ENCODE peak calls at places on chromosomes 7 and 10, in four cellular contexts. H is kidney epithelial cell, N is GM12878, G is heart right ventricle. T is an unnamed sample.

GRCh38 chr10:4332764-4333473 is 493.1 kb upstream of the AKR1E2 start:
- DNase-seq in G (no peak), N (no peak), H (no peak), T (no peak)

GRCh38 chr7:16914771-16915170 is 33.0 kb upstream of the AGR3 start:
- DNase-seq in H (no peak), G (no peak), N (no peak), T (peak)

GRCh38 chr10:71604324-71605018 is 115.1 kb downstream of the C10orf105 start:
- DNase-seq in H (no peak), N (no peak), G (no peak), T (peak)

GRCh38 chr7:80889525-80889924 is 29.3 kb downstream of the SEMA3C start:
- DNase-seq in G (no peak), N (no peak), H (no peak), T (no peak)

GRCh38 chr7:12729112-12729511 is 41.7 kb downstream of the ARL4A start:
- DNase-seq in G (peak), N (no peak), H (no peak), T (peak)

GRCh38 chr7:122148878-122149277 is 4.8 kb upstream of the AASS start:
- DNase-seq in G (no peak), H (no peak), N (no peak), T (no peak)

GRCh38 chr10:103960103-103960502 is 6.8 kb upstream of the SLK start:
- DNase-seq in N (no peak), H (no peak), G (no peak), T (no peak)

GRCh38 chr7:5586279-5586962 is 162.8 kb upstream of the TNRC18 start:
- DNase-seq in G (no peak), H (no peak), N (no peak), T (no peak)

GRCh38 chr10:108052981-108053380 is 888.5 kb upstream of the SORCS1 start:
- DNase-seq in G (no peak), N (no peak), H (no peak), T (no peak)

GRCh38 chr7:16514729-16515128 is 11.9 kb upstream of the LRRC72 start:
- DNase-seq in N (no peak), G (no peak), H (no peak), T (no peak)

GRCh38 chr10:49037187-49037586 is 78.1 kb downstream of the VSTM4 start:
- DNase-seq in G (no peak), H (peak), N (no peak), T (peak)

GRCh38 chr7:110309941-110310340 is 781.0 kb upstream of the LRRN3 start:
- DNase-seq in H (no peak), G (no peak), N (no peak), T (peak)

GRCh38 chr7:103075337-103075918 is 488 bp downstream of the ARMC10 start:
- DNase-seq in H (peak), N (no peak), G (peak), T (peak)

GRCh38 chr10:103584216-103585010 is 90.9 kb downstream of the NEURL1 start:
- DNase-seq in N (no peak), H (no peak), G (peak), T (no peak)

GRCh38 chr7:47690902-47691558 is 109.1 kb upstream of the TNS3 start:
- DNase-seq in N (no peak), H (no peak), G (no peak), T (peak)

GRCh38 chr10:118818621-118819221 is 64.0 kb upstream of the CACUL1 start:
- DNase-seq in G (peak), N (no peak), H (no peak), T (no peak)

GRCh38 chr7:31055501-31055900 is 3.4 kb downstream of the ADCYAP1R1 start:
- DNase-seq in H (no peak), N (no peak), G (no peak), T (no peak)

GRCh38 chr7:31054608-31055273 is 2.6 kb downstream of the ADCYAP1R1 start:
- DNase-seq in H (no peak), G (no peak), N (no peak), T (no peak)

GRCh38 chr7:31052504-31052840 is 364 bp downstream of the ADCYAP1R1 start:
- DNase-seq in H (no peak), N (no peak), G (no peak), T (no peak)

GRCh38 chr7:31052841-31053601 is 913 bp downstream of the ADCYAP1R1 start:
- DNase-seq in H (no peak), G (no peak), N (no peak), T (no peak)

GRCh38 chr7:31053986-31054385 is 1.9 kb downstream of the ADCYAP1R1 start:
- DNase-seq in H (no peak), G (no peak), N (no peak), T (no peak)
- H3K4me3 ChIP-seq in H (no peak), G (peak), N (no peak), T (no peak)

DNA sequence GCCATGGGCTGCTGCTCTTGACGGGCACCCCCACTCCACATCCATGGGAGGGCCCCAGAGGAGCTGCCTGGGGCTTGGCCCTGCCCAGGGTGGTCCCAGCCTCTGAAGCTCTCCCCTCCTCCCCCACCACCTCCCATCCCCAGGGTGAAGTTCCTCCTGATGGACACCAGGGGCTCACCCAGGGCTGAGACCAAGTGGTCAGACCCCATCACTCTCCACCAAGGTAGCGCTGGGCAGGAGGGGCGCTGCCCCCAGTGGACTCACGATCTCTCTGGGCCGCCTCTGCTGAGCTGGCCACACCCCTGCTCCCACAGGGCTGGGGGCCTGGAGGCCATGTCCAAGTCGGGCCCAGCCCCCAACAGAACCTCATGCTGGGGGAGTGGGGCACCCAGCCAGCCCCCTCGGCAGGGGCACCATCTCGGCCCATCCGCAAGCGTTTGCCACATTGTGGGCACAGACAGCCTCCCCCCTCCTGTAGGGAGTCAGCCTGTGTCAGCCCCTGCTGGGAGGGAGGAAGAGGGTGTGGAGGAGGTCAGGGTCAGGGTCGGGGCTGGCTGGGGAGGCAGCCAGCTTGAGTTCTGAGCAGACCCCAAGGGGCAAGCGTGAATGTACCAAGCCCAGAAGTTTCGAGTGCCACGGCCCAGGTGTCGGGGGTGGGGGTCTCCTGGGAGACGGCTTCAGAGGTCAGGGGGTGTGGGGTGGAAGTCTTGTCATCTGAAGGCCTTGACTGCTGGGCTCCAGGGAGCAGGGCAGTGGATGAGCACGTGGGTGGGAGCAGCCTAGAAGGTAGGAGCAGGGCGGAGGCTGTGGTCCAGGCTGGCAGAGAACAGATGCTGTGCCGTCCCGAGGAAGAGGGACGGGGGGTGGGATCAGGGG is 2.8 kb downstream of the UPK3B start:
- DNase-seq in G (no peak), H (no peak), N (no peak), T (peak)
- TF ChIP-seq CTCF in G (no peak), H (peak), N (no peak), T (peak)

GRCh38 chr7:139829654-139830130 is 628 bp downstream of the TBXAS1 start:
- DNase-seq in H (no peak), N (no peak), G (no peak), T (peak)
- H3K4me3 ChIP-seq in H (no peak), N (peak), G (peak), T (no peak)

GRCh38 chr10:1410469-1411395 is 326.6 kb downstream of the ADARB2 start:
- DNase-seq in G (no peak), H (no peak), N (no peak), T (no peak)

GRCh38 chr10:1410032-1410431 is 327.3 kb downstream of the ADARB2 start:
- DNase-seq in N (no peak), H (no peak), G (no peak), T (no peak)

GRCh38 chr10:1412531-1413189 is 324.7 kb downstream of the ADARB2 start:
- DNase-seq in H (no peak), N (no peak), G (no peak), T (no peak)

GRCh38 chr10:1411956-1412355 is 325.4 kb downstream of the ADARB2 start:
- DNase-seq in N (no peak), G (no peak), H (no peak), T (no peak)

GRCh38 chr10:1411451-1411850 is 325.9 kb downstream of the ADARB2 start:
- DNase-seq in H (no peak), N (no peak), G (no peak), T (no peak)
- TF ChIP-seq CTCF in H (no peak), N (no peak), G (no peak), T (no peak)

GRCh38 chr7:7157887-7158271 is 24.5 kb upstream of the C1GALT1 start:
- DNase-seq in G (no peak), H (peak), N (no peak), T (peak)
- H3K4me3 ChIP-seq in G (no peak), H (no peak), N (no peak), T (no peak)

GRCh38 chr7:134727711-134728110 is 51.7 kb upstream of the CALD1 start:
- DNase-seq in N (no peak), H (no peak), G (no peak), T (no peak)

GRCh38 chr7:134723904-134724303 is 55.5 kb upstream of the CALD1 start:
- DNase-seq in N (no peak), G (no peak), H (no peak), T (no peak)

GRCh38 chr7:134722786-134723322 is 56.6 kb upstream of the CALD1 start:
- DNase-seq in G (no peak), N (no peak), H (no peak), T (no peak)

GRCh38 chr7:134726581-134726980 is 52.9 kb upstream of the CALD1 start:
- DNase-seq in N (no peak), H (no peak), G (no peak), T (no peak)

DNA sequence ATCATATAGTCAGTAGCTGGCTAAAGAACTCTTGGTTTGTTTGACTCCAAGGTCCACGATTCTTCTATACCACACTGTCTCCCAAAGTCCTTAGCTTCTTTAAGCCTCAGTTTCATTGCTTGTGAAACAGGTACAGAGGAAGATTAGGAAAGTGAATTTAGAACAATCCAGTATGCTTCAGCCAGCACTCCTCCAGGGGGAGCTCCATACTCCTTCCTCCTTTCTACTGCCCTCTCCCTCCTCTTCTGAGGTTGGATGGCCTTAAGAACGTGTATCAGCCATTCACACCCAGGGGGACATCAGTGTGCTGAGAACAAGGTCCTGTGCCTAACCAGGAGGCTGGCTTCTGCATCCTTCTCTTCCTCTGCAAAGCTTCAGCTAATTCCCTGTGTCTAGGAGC is 54.8 kb upstream of the CALD1 start:
- DNase-seq in N (peak), H (no peak), G (no peak), T (peak)
- TF ChIP-seq CTCF in N (peak), H (peak), G (peak), T (peak)

GRCh38 chr10:101063162-101063525 is 1.4 kb downstream of the KAZALD1 start:
- DNase-seq in G (no peak), N (no peak), H (no peak), T (no peak)
- H3K4me3 ChIP-seq in G (peak), N (peak), H (no peak), T (no peak)

GRCh38 chr7:155646669-155647068 is 2.2 kb downstream of the RBM33 start:
- DNase-seq in G (no peak), H (no peak), N (no peak), T (no peak)

GRCh38 chr7:155643804-155644177 is 670 bp upstream of the RBM33 start:
- DNase-seq in G (no peak), H (no peak), N (no peak), T (peak)

GRCh38 chr7:155645652-155646051 is 1.2 kb downstream of the RBM33 start:
- DNase-seq in H (no peak), N (no peak), G (no peak), T (no peak)

GRCh38 chr7:155644178-155644970 is at the start of gene RBM33:
- DNase-seq in H (peak), N (peak), G (peak), T (peak)

GRCh38 chr7:155644971-155645509 is 579 bp downstream of the RBM33 start:
- DNase-seq in G (no peak), H (no peak), N (no peak), T (peak)
- TF ChIP-seq CTCF in G (no peak), H (no peak), N (no peak), T (peak)

T was measured in choroid plexus epithelial cell.